ENCODE peak calls at places on chromosome 1, in six cellular contexts. A is ascending aorta, Z is pancreas, B is heart left ventricle, X is hepatocyte, S is uterus. H is an unnamed sample. For H3K4me1, the result is how much of the 10 kb centered on the place peaks cover.

GRCh38 chr1:34645919-34646318 is 108.9 kb upstream of the GJB5 start:
- DNase-seq in Z (no peak), S (no peak), B (no peak), A (no peak), X (no peak), H (no peak)

GRCh38 chr1:222168621-222169020 is 379.3 kb downstream of the HHIPL2 start:
- DNase-seq in X (no peak), Z (no peak), A (no peak), B (no peak), S (no peak), H (no peak)

GRCh38 chr1:243842978-243843490 is 7.0 kb downstream of the AKT3 start:
- DNase-seq in Z (no peak), B (no peak), A (no peak), X (peak), S (peak), H (peak)

GRCh38 chr1:38508272-38508671 is 351.3 kb downstream of the RRAGC start:
- DNase-seq in A (no peak), X (no peak), S (no peak), Z (no peak), B (no peak), H (no peak)

GRCh38 chr1:32695098-32695904 is 7.3 kb downstream of the SYNC start:
- DNase-seq in S (peak), B (peak), A (peak), Z (peak), X (no peak), H (peak)

GRCh38 chr1:156172696-156173470 is 19.5 kb downstream of the SEMA4A start:
- DNase-seq in A (no peak), X (no peak), Z (no peak), S (no peak), B (no peak), H (no peak)

GRCh38 chr1:26999440-26999987 is 6.0 kb downstream of the TRNP1 start:
- DNase-seq in Z (peak), A (peak), X (peak), B (peak), S (peak), H (peak)

GRCh38 chr1:207004931-207005830 is 27.4 kb downstream of the C1orf116 start:
- DNase-seq in S (no peak), Z (peak), A (no peak), X (peak), B (no peak), H (no peak)

GRCh38 chr1:59597420-59598199 is 217.1 kb upstream of the HOOK1 start:
- DNase-seq in A (no peak), B (no peak), S (no peak), X (no peak), Z (no peak), H (no peak)

DNA sequence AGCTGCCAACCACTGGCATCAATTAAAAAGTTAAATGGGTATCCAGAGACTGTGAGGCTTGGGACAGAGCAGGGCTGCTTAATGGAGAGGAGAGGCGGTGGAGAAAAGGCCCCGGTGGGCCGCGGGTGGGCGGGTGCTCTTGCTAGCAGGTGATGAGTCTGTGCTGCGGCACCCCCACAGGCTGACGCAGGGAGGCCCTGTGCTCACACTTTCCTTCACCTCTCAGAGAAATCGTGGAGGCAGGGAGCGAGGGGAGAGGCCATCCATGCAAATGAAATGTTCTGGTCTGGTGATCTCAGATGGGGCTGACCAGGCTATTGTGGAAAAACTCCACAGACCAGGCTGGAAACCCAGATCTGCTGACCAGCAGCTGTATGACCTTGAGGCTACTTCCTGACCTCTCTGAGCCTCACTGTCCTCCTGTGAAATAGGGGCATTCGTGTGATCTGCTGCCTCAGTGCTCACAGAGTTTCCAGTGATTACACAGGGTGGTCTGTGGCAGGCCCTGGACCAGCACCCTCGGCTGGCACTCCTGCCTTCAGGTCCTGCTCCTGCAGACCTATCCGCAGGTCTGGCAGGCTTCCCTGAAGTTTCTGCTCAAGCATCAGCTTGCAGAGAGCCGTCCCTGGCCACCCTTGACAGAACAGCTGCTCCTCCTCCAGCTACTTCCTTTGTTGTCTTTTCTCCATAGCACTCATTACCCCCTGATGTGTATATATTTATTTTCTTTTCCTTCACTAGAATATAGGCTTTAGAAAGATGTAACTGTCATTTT is 89.2 kb downstream of the BEND5 start:
- DNase-seq in S (no peak), A (no peak), X (no peak), B (no peak), Z (no peak), H (no peak)
- H3K4me1 ChIP-seq in S (under half), A (under half), X (under half), B (under half), Z (under half), H (under half)

DNA sequence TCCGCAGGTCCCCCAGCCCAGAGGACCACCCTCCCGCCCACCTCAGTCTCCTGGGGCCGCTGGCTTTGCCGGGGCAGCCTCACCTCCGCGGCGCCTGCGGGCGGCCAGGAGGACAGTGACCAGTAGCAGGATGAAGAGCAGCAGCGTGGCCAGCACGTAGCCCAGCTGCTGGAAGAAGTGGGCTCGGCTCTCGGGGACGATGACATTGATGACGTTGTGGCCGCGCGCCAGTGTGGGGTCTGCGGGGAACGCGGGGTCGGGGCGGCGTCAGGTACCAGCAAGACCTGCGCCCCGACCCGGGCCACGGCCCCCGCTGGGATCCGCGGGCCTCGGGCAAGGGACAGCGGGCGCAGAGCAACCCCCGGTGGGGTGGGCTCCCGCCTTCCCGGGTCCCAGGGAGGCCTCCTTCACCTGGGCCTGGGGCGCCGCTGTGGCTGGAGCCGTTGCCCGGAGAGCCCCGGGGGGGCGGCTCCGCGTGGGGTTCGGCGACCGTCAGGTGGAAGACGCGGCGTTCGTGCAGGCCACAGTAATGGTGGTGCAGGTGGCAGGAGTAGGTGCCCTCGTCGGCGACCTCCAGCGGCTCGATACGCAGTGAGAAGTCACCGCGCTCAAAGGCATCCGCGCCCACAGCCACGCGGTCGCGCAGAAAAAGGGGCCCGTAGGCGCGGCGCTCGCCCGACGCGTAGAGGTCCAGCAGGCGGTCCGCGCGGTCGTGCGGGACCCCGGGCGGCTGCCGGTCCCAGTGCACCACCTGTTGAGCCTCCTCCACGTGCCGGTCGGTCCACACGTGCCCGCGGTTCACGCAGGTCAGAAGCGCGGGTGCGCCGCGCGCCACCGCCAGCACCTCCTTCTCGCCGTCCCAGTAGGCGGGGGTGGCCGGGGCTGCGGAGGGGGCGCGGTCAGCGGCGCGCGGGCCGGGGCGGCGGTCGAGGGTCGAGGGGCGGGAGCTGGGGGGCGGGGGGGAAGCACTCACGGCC is 3.8 kb downstream of the MXRA8 start:
- DNase-seq in B (no peak), S (no peak), A (no peak), Z (no peak), X (no peak), H (peak)
- H3K4me3 ChIP-seq in B (peak), S (no peak), A (peak), Z (no peak), X (no peak), H (peak)

GRCh38 chr1:234628099-234628498 is 18.1 kb upstream of the IRF2BP2 start:
- DNase-seq in A (no peak), Z (peak), B (no peak), S (no peak), X (no peak), H (peak)
- H3K27ac ChIP-seq in A (no peak), Z (no peak), B (no peak), S (no peak), X (peak), H (peak)

GRCh38 chr1:203325418-203326091 is 20.2 kb downstream of the BTG2 start:
- DNase-seq in B (peak), Z (no peak), X (peak), A (no peak), S (no peak), H (no peak)
- H3K4me1 ChIP-seq in B (half or more), Z (under half), X (half or more), A (under half), S (under half), H (under half)

DNA sequence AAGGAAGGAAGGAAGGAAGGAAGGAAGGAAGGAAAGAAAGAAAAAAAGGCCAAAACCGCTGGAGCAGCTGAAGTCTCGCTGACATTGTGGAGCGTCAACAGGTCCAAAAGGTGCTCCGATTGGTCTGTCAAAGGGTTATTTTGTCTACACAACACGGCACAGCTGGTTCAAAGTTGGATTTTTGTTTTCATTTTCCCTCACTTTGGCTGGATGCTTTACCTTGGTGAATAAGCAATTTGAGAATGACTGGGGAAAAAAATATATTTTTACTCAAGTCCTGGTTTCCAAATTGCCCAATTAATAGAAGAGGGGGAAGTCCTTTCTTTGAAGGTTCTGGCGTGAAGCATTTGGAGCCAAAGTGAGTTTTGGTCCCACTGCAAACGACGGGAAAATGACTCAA is 19.3 kb upstream of the PAX7 start:
- DNase-seq in X (no peak), A (no peak), S (no peak), Z (no peak), B (no peak), H (no peak)
- H3K4me3 ChIP-seq in X (no peak), A (no peak), S (no peak), Z (no peak), B (no peak), H (no peak)

DNA sequence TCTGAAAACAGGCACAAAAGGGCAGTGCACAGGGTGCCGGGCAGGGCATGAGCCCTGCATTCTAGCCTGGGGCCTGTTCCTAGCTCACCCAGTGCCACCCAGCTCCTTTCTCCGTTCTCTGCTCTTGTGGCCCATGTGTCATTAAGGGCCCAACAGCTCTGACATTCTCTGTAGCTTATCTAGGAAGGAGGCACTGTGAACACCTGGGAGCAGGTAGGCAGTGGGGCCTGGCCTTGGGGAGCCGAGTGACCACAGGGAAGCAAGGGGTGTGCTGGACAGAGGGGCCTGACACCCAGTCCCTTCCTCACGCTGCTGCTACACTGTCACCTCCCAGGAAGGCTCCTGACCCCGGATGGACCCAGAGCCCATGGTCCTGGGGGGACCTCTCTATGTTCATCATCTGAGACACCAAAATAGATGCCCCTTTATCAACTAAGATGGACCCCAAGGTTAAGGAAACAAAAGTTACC is 14.4 kb upstream of the PADI1 start:
- DNase-seq in Z (no peak), X (no peak), S (no peak), B (peak), A (no peak), H (no peak)
- H3K27ac ChIP-seq in Z (no peak), X (no peak), S (no peak), B (no peak), A (no peak), H (peak)

H was measured in osteoblast.